ENCODE peak calls at places on chromosomes 4 and X, in nine cellular contexts. G is dorsolateral prefrontal cortex, Z is fibroblast of lung, P is colonic mucosa, N is WERI-Rb-1, Y is nephron progenitor cell, V is body of pancreas, X is kidney epithelial cell, L is GM13977. J is an unnamed sample.

GRCh38 chr4:101644516-101644915 is 146.0 kb upstream of the BANK1 start:
- DNase-seq in P (no peak), G (no peak), Y (no peak), N (no peak), L (no peak), Z (no peak), X (no peak), V (no peak), J (no peak)

GRCh38 chrX:64334467-64334866 is 60.8 kb downstream of the MTMR8 start:
- DNase-seq in V (no peak), N (no peak), Z (no peak), P (peak; percentile 53), G (no peak), L (no peak), Y (no peak), X (no peak), J (no peak)

GRCh38 chrX:10576777-10577444 is 43.5 kb downstream of the MID1 start:
- DNase-seq in Z (no peak), V (no peak), N (no peak), G (no peak), L (no peak), X (no peak), P (no peak), Y (no peak), J (peak; percentile 13)

GRCh38 chrX:50202539-50202938 is 1.7 kb upstream of the AKAP4 start:
- DNase-seq in Z (no peak), P (no peak), L (no peak), Y (no peak), N (no peak), G (no peak), X (no peak), V (no peak), J (no peak)

GRCh38 chr4:120509719-120510118 is 412.8 kb downstream of the PRDM5 start:
- DNase-seq in Y (no peak), Z (no peak), X (no peak), N (no peak), V (no peak), G (no peak), L (no peak), P (no peak), J (no peak)

GRCh38 chrX:112841114-112841819 is 636 bp upstream of the AMOT start:
- DNase-seq in P (peak; percentile 83), Z (peak; percentile 82), X (no peak), L (peak; percentile 81), V (peak; percentile 91), N (peak; percentile 83), Y (peak; percentile 88), G (peak; percentile 74), J (peak; percentile 79)

GRCh38 chr4:183360161-183360919 is 38.1 kb upstream of the CLDN24 start:
- DNase-seq in G (no peak), Z (peak; percentile 81), X (no peak), N (no peak), V (no peak), P (no peak), L (no peak), Y (no peak), J (no peak)

GRCh38 chrX:44483965-44484606 is 58.6 kb downstream of the FUNDC1 start:
- DNase-seq in X (no peak), Y (no peak), G (no peak), V (no peak), P (no peak), L (no peak), N (no peak), Z (peak; percentile 20), J (no peak)

GRCh38 chrX:107935200-107935599 is 47.0 kb downstream of the TEX13B start:
- DNase-seq in X (peak; percentile 28), G (no peak), L (no peak), Y (no peak), Z (peak; percentile 59), P (no peak), V (no peak), N (no peak), J (no peak)

GRCh38 chr4:48742412-48742811 is 37.7 kb downstream of the FRYL start:
- DNase-seq in Z (peak; percentile 39), L (no peak), V (no peak), N (no peak), X (no peak), P (no peak), Y (no peak), G (no peak), J (no peak)

GRCh38 chr4:119646347-119647071 is 17.9 kb upstream of the PDE5A start:
- DNase-seq in L (no peak), P (no peak), G (peak; percentile 36), V (peak; percentile 16), N (no peak), Z (peak; percentile 81), X (no peak), Y (no peak), J (no peak)

GRCh38 chrX:1411331-1411730 is 19.4 kb upstream of the SLC25A6 start:
- DNase-seq in G (no peak), X (no peak), Y (no peak), P (no peak), V (no peak), N (no peak), L (no peak), Z (no peak), J (no peak)

GRCh38 chr4:181647396-181648107 is 595.6 kb upstream of the TENM3 start:
- DNase-seq in G (no peak), Y (peak; percentile 13), N (no peak), Z (no peak), V (no peak), X (no peak), L (no peak), P (no peak), J (no peak)

GRCh38 chrX:96481831-96482230 is 202.8 kb upstream of the DIAPH2 start:
- DNase-seq in X (no peak), L (no peak), Y (no peak), G (no peak), Z (no peak), P (no peak), V (no peak), N (no peak), J (no peak)

GRCh38 chr4:107718351-107718965 is 1.6 kb downstream of the PAPSS1 start:
- DNase-seq in V (no peak), Y (no peak), G (no peak), N (no peak), P (no peak), L (peak; percentile 45), Z (peak; percentile 49), X (no peak), J (no peak)

GRCh38 chr4:15444276-15444675 is 16.4 kb downstream of the C1QTNF7 start:
- DNase-seq in L (no peak), Z (no peak), G (no peak), N (no peak), P (no peak), X (no peak), Y (no peak), V (no peak), J (no peak)

GRCh38 chr4:111216791-111217190 is 593.9 kb upstream of the PITX2 start:
- DNase-seq in V (no peak), X (no peak), G (no peak), L (no peak), Z (no peak), P (no peak), N (no peak), Y (no peak), J (no peak)
- TF ChIP-seq CTCF in V (no peak), X (no peak), G (no peak), L (no peak), Z (no peak), P (no peak), N (no peak), Y (no peak), J (no peak)

GRCh38 chrX:153494541-153495361 is at the start of gene BGN:
- DNase-seq in V (peak; percentile 10), Y (peak; percentile 58), L (no peak), N (peak; percentile 92), X (no peak), P (no peak), Z (peak; percentile 78), G (peak; percentile 29), J (peak; percentile 56)
- TF ChIP-seq CTCF in V (no peak), Y (peak; percentile 22), L (no peak), N (peak; percentile 90), X (peak; percentile 22), P (no peak), Z (no peak), G (peak; percentile 35), J (no peak)

DNA sequence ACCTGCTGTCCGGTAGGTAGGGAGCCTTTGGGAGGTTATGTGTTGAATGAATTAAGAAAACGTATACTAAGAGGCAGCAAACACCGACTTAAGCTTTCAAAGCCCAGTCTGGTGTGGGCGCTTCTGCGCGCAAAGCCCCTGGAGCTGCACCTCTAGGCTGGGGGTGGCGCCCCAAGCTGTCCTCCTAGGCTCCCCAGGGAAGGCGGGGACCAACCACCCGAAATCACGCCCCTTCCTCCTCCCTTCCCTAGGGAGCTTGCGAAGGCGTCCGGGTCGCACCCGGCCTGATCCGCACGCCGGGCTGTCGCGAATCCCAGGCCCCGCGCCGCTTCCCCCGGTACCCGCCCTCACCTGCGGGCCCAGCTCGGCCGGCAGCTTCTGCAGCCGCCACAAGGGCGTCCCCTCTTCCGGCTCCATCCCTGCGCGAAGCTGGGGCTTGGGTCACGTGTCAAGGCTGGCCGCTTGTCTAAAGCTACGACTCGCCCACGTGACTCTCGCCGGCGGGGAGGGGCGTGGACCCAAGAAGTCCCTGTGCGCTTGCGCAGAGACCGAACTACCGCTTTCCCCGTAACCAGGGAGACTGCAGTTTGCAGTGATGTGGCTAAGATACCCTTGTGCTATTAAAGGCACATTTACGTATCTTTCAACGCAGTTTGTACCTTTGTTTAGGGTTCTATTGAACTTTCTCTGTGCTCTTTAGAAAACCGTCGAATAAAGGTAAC is at the start of gene COMMD8:
- DNase-seq in X (peak; percentile 87), G (peak; percentile 97), Z (peak; percentile 94), Y (peak; percentile 97), P (peak; percentile 98), V (peak; percentile 97), N (peak; percentile 97), L (peak; percentile 92), J (peak; percentile 98)
- TF ChIP-seq CTCF in X (peak; percentile 3), G (peak; percentile 66), Z (no peak), Y (peak; percentile 32), P (no peak), V (no peak), N (peak; percentile 30), L (peak; percentile 22), J (peak; percentile 27)

GRCh38 chr4:125317526-125317880 is 2.7 kb downstream of the FAT4 start:
- DNase-seq in Y (peak; percentile 64), G (peak; percentile 52), P (peak; percentile 22), L (no peak), N (peak; percentile 87), X (no peak), Z (peak; percentile 55), V (peak; percentile 13), J (peak; percentile 74)
- TF ChIP-seq CTCF in Y (peak; percentile 59), G (peak; percentile 52), P (no peak), L (peak; percentile 38), N (peak; percentile 89), X (peak; percentile 64), Z (peak; percentile 64), V (no peak), J (peak; percentile 43)

DNA sequence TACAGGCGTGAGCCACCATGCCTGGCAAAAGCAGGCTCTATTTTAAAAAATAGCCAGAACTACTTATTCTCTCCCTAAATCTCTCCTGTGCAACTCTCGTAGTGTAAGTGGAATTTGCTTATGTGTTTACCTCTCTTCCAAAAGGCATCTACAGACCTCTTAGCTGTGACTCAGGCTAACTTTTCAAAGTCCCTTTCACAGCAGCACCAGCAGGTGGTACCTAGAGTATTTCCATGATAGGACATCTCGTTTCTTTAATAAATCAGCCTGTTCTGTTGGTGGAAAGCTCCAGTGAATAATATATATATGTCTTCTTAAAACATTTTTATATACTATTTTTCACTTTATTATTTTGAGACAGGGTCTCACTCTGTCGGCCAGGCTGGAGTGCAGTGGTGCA is 89.0 kb downstream of the NSUN7 start:
- DNase-seq in G (no peak), X (no peak), Y (no peak), L (no peak), Z (no peak), V (no peak), P (no peak), N (no peak), J (no peak)
- TF ChIP-seq CTCF in G (no peak), X (peak; percentile 8), Y (no peak), L (no peak), Z (no peak), V (no peak), P (no peak), N (no peak), J (no peak)